ENCODE peak calls at places on chromosomes 1 and 21, in five cellular contexts. E, H, C, A and M are unnamed samples.

GRCh38 chr1:200976634-200977033 is 46.9 kb downstream of the KIF21B start:
- DNase-seq in H (no peak), E (no peak), A (no peak), C (no peak), M (no peak)

GRCh38 chr1:214303106-214303505 is 22.1 kb downstream of the SMYD2 start:
- DNase-seq in C (no peak), A (no peak), E (no peak), H (peak), M (no peak)

GRCh38 chr1:185375583-185375982 is 58.5 kb upstream of the IVNS1ABP start:
- DNase-seq in E (no peak), A (no peak), C (no peak), H (no peak), M (no peak)

GRCh38 chr1:21302747-21303715 is 12.8 kb upstream of the ECE1 start:
- DNase-seq in E (no peak), H (peak), C (no peak), A (no peak), M (no peak)

GRCh38 chr1:46489638-46490602 is at the start of gene DMBX1:
- DNase-seq in A (peak), E (peak), C (no peak), H (no peak), M (no peak)

GRCh38 chr1:205750683-205751651 is 985 bp upstream of the NUCKS1 start:
- DNase-seq in E (peak), A (peak), C (no peak), H (no peak), M (no peak)

GRCh38 chr1:14345925-14346550 is 252.4 kb upstream of the KAZN start:
- DNase-seq in E (no peak), A (peak), C (no peak), H (no peak), M (no peak)

GRCh38 chr1:180116964-180117763 is 37.5 kb upstream of the QSOX1 start:
- DNase-seq in C (no peak), E (peak), A (peak), H (peak), M (peak)

GRCh38 chr1:85936470-85936869 is 220.1 kb downstream of the COL24A1 start:
- DNase-seq in A (no peak), H (no peak), C (no peak), E (no peak), M (no peak)

GRCh38 chr1:243351347-243351746 is 95.5 kb downstream of the SDCCAG8 start:
- DNase-seq in C (no peak), H (no peak), A (no peak), E (no peak), M (no peak)

GRCh38 chr21:46322351-46323226 is 1.1 kb downstream of the C21orf58 start:
- DNase-seq in C (no peak), E (peak), A (no peak), H (peak), M (no peak)

GRCh38 chr1:110538921-110539320 is 19.9 kb upstream of the KCNA10 start:
- DNase-seq in H (no peak), E (no peak), A (no peak), C (no peak), M (no peak)

GRCh38 chr1:30377230-30378022 is 346.0 kb downstream of the MATN1 start:
- DNase-seq in C (no peak), A (no peak), E (no peak), H (no peak), M (no peak)

GRCh38 chr21:15444118-15444960 is 285.4 kb upstream of the USP25 start:
- DNase-seq in E (peak), C (no peak), H (no peak), A (no peak), M (peak)

GRCh38 chr1:214506972-214507431 is 44.4 kb downstream of the PTPN14 start:
- DNase-seq in H (no peak), E (peak), C (no peak), A (no peak), M (peak)

GRCh38 chr21:36769051-36769867 is 70.3 kb downstream of the SIM2 start:
- DNase-seq in A (no peak), C (no peak), E (no peak), H (peak), M (no peak)

GRCh38 chr1:45622891-45623394 is 911 bp downstream of the CCDC17 start:
- DNase-seq in A (peak), E (no peak), H (no peak), C (no peak), M (no peak)

GRCh38 chr1:120954736-120955135 is 65.2 kb downstream of the PPIAL4A start:
- DNase-seq in H (no peak), A (no peak), C (no peak), E (no peak), M (no peak)

GRCh38 chr1:213414901-213415300 is 363.9 kb downstream of the RPS6KC1 start:
- DNase-seq in E (no peak), H (no peak), A (no peak), C (no peak), M (no peak)

GRCh38 chr1:5873556-5873955 is 118.7 kb downstream of the NPHP4 start:
- DNase-seq in C (no peak), H (no peak), A (no peak), E (no peak), M (no peak)

GRCh38 chr21:34922487-34922886 is 126.6 kb downstream of the RUNX1 start:
- DNase-seq in A (no peak), C (no peak), E (no peak), H (no peak), M (no peak)

GRCh38 chr1:88126467-88126866 is 557.6 kb upstream of the PKN2 start:
- DNase-seq in H (no peak), A (no peak), E (no peak), C (no peak), M (no peak)

GRCh38 chr21:15001113-15001512 is 63.7 kb downstream of the NRIP1 start:
- DNase-seq in C (no peak), A (no peak), H (no peak), E (no peak), M (no peak)

GRCh38 chr21:45853703-45854342 is 127.7 kb upstream of the COL6A1 start:
- DNase-seq in A (no peak), E (no peak), H (no peak), C (no peak), M (no peak)

GRCh38 chr1:197618065-197618464 is 157.2 kb downstream of the DENND1B start:
- DNase-seq in A (no peak), E (no peak), H (peak), C (no peak), M (peak)

GRCh38 chr1:53326598-53327182 is 1.2 kb downstream of the LRP8 start:
- DNase-seq in A (no peak), H (no peak), C (no peak), E (no peak), M (no peak)

GRCh38 chr1:5099558-5099957 is 445.1 kb downstream of the AJAP1 start:
- DNase-seq in E (no peak), A (no peak), H (no peak), C (no peak), M (no peak)

GRCh38 chr1:206963119-206963712 is 7.0 kb downstream of the FCAMR start:
- DNase-seq in E (no peak), H (peak), C (no peak), A (no peak), M (no peak)

GRCh38 chr1:174358344-174358743 is 89.4 kb upstream of the GPR52 start:
- DNase-seq in C (no peak), H (no peak), A (peak), E (no peak), M (no peak)

GRCh38 chr1:6547301-6547700 is 7.0 kb downstream of the NOL9 start:
- DNase-seq in H (peak), C (no peak), E (no peak), A (no peak), M (no peak)

GRCh38 chr1:169148472-169149252 is 42.2 kb downstream of the ATP1B1 start:
- DNase-seq in H (no peak), C (no peak), A (no peak), E (peak), M (peak)
- TF ChIP-seq MAFK in H (no peak), C (no peak), A (peak), E (peak), M (peak)

GRCh38 chr1:143698016-143698415 is 273.8 kb downstream of the FAM72C start:
- DNase-seq in E (peak), A (peak), H (no peak), C (peak), M (peak)
- TF ChIP-seq MAFK in E (no peak), A (no peak), H (no peak), C (no peak), M (no peak)

DNA sequence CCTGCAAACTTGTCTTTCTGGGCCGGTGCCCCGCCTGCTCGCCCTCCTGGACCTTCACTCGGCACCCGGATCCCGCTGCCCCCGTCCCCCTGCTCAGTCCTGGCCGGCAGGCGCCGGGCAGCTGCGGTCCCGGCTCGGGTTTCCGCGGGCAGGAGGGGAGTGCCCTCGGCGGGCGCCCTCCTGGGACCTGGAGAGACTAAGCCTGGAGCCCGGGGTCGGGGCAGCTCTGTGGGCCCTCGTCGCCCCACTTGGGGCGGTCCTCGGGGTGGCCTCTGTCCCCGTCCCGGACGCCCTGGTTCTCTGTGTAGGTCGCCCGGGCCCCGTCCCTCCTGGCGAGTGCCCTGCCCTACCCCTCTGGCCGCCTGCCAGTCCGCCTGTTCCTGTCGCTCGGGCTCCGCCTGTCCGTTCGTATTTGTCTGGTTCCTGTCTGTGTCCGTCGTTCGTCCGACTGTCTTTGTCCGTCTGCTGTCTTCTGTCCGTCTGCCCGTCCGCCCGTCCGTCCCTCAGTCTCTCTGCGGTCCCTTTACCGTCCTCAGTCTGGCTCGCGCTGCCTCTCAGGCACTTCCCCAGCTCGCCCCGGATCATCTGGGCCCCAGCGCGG is 492 bp downstream of the SERINC2 start:
- DNase-seq in E (peak), C (no peak), A (no peak), H (no peak), M (no peak)
- TF ChIP-seq MAFK in E (no peak), C (no peak), A (no peak), H (no peak), M (no peak)

GRCh38 chr1:108570128-108570527 is 10.2 kb downstream of the EEIG2 start:
- DNase-seq in A (peak), E (peak), H (peak), C (no peak), M (peak)
- TF ChIP-seq MAFK in A (no peak), E (no peak), H (no peak), C (no peak), M (no peak)

GRCh38 chr1:151989131-151989868 is 4.4 kb downstream of the S100A10 start:
- DNase-seq in A (no peak), E (peak), C (no peak), H (peak), M (no peak)

GRCh38 chr1:151990058-151990855 is 3.4 kb downstream of the S100A10 start:
- DNase-seq in A (no peak), C (no peak), H (no peak), E (no peak), M (no peak)

GRCh38 chr1:151990856-151991198 is 2.8 kb downstream of the S100A10 start:
- DNase-seq in E (peak), C (no peak), H (peak), A (no peak), M (peak)

GRCh38 chr1:151986501-151987190 is 7.0 kb downstream of the S100A10 start:
- DNase-seq in A (no peak), C (no peak), E (no peak), H (no peak), M (no peak)

DNA sequence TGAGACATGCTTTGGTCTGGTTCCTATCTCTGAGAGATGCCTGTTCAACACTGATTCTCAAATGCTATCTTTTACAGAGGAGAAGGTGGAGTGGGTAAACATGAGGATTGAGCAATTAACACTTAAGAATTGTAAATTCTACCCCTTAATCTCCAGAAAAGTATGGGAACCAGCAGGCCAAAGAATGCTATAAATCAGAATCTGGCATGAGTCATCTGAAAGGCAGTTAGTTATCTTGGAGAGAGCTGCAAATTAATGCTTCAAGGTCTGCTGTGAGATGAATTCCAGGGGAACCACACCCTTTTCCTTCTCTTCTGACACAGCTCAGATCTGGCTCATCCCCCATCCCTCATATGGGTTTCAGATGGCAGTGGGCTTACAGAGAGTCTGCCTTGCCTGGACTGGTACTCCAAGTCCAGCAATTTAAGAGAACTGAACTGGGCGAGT is 5.2 kb downstream of the S100A10 start:
- DNase-seq in C (no peak), E (peak), H (peak), A (peak), M (no peak)
- TF ChIP-seq MAFK in C (no peak), E (no peak), H (no peak), A (no peak), M (no peak)

DNA sequence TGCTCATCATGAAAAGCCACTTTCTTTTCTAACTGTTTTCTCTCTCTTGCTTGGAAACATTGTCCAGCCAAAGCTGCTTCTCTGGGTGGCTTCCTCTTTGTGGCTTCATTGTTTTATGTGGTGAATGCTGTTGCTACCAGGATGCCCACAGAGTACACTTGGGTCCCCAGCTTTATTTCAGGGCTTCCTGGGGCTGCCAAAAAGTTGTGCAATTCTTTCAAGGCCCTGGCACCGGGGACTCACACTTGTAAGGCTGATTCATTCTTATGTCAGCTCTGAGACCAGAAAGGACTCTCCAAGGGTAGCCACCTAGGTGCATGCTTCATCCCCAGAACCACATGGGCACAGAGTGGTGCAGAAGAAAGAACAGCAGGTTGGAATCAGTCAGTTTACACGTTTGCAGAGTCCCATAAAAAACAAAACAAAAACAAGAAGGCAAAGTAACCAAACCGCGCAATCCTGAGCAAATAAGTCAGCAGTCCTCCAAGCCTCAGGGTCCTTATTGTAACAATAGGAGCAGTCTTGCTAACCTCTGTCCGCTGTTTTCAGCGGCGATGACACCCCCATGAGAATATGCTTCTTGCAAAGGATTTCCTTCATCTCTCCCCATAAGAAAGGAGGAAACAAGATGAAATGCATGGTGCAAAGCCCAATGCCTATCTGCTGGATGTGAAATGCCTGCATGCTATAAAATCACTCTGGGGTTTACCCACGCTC is 89.9 kb upstream of the SSX2IP start:
- DNase-seq in C (no peak), E (no peak), H (peak), A (no peak), M (no peak)
- TF ChIP-seq MAFK in C (no peak), E (no peak), H (no peak), A (no peak), M (no peak)